ENCODE peak calls at places on chromosomes 6 and 20, in four cellular contexts. One of them, this sample, is unnamed.

GRCh38 chr20:31740208-31740607 is 1.1 kb downstream of the TPX2 start:
- DNase-seq in H1: no peak
- DNase-seq in K562: peak; percentile 51
- DNase-seq in HepG2: no peak
- DNase-seq in this sample: no peak

GRCh38 chr6:37131104-37131959 is 38.6 kb upstream of the PIM1 start:
- DNase-seq in H1: no peak
- DNase-seq in HepG2: peak; percentile 68
- DNase-seq in K562: no peak
- DNase-seq in this sample: no peak

GRCh38 chr6:39206250-39206721 is 23.0 kb downstream of the KCNK5 start:
- DNase-seq in K562: peak; percentile 76
- DNase-seq in HepG2: no peak
- DNase-seq in H1: no peak
- DNase-seq in this sample: no peak

GRCh38 chr20:36092424-36093024 is 62.0 kb upstream of the EPB41L1 start:
- DNase-seq in HepG2: no peak
- DNase-seq in H1: no peak
- DNase-seq in K562: peak; percentile 56
- DNase-seq in this sample: no peak

GRCh38 chr6:42250509-42250908 is 32.8 kb upstream of the MRPS10 start:
- DNase-seq in K562: no peak
- DNase-seq in HepG2: no peak
- DNase-seq in H1: no peak
- DNase-seq in this sample: no peak

GRCh38 chr6:148967128-148967527 is 220.3 kb downstream of the UST start:
- DNase-seq in K562: no peak
- DNase-seq in H1: no peak
- DNase-seq in HepG2: no peak
- DNase-seq in this sample: no peak

GRCh38 chr6:31898200-31899011 is 908 bp upstream of the EHMT2 start:
- DNase-seq in HepG2: peak; percentile 63
- DNase-seq in K562: peak; percentile 71
- DNase-seq in H1: no peak
- DNase-seq in this sample: no peak

GRCh38 chr20:35398660-35399144 is 13.1 kb downstream of the UQCC1 start:
- DNase-seq in H1: no peak
- DNase-seq in K562: no peak
- DNase-seq in HepG2: peak; percentile 30
- DNase-seq in this sample: no peak

GRCh38 chr20:31910071-31910803 is 39.8 kb downstream of the TTLL9 start:
- DNase-seq in K562: no peak
- DNase-seq in HepG2: no peak
- DNase-seq in H1: no peak
- DNase-seq in this sample: no peak

GRCh38 chr20:61819921-61820825 is 245.5 kb downstream of the TAF4 start:
- DNase-seq in H1: no peak
- DNase-seq in HepG2: no peak
- DNase-seq in K562: no peak
- DNase-seq in this sample: no peak

GRCh38 chr20:49969234-49969633 is 13.5 kb upstream of the SNAI1 start:
- DNase-seq in HepG2: no peak
- DNase-seq in K562: peak; percentile 22
- DNase-seq in H1: no peak
- DNase-seq in this sample: no peak

GRCh38 chr6:48894469-48894868 is 568.6 kb downstream of the MMUT start:
- DNase-seq in HepG2: no peak
- DNase-seq in K562: no peak
- DNase-seq in H1: no peak
- DNase-seq in this sample: no peak

GRCh38 chr20:47726632-47727031 is 58.6 kb downstream of the SULF2 start:
- DNase-seq in K562: no peak
- DNase-seq in HepG2: no peak
- DNase-seq in H1: no peak
- DNase-seq in this sample: no peak

GRCh38 chr6:170253226-170253909 is 37.5 kb downstream of the DLL1 start:
- DNase-seq in HepG2: no peak
- DNase-seq in K562: no peak
- DNase-seq in H1: no peak
- DNase-seq in this sample: no peak

GRCh38 chr20:21102691-21103311 is 3.4 kb downstream of the LINC00237 start:
- DNase-seq in HepG2: no peak
- DNase-seq in K562: no peak
- DNase-seq in H1: no peak
- DNase-seq in this sample: no peak

GRCh38 chr6:166236586-166236985 is 68.9 kb upstream of the TBXT start:
- DNase-seq in H1: no peak
- DNase-seq in K562: no peak
- DNase-seq in HepG2: no peak
- DNase-seq in this sample: no peak

GRCh38 chr6:162184465-162184864 is 543.1 kb downstream of the PRKN start:
- DNase-seq in H1: no peak
- DNase-seq in HepG2: no peak
- DNase-seq in K562: no peak
- DNase-seq in this sample: no peak

GRCh38 chr6:706161-706560 is 13.2 kb upstream of the EXOC2 start:
- DNase-seq in H1: no peak
- DNase-seq in HepG2: no peak
- DNase-seq in K562: no peak
- DNase-seq in this sample: no peak

GRCh38 chr20:23959054-23959453 is 29.5 kb downstream of the GGTLC1 start:
- DNase-seq in H1: no peak
- DNase-seq in HepG2: no peak
- DNase-seq in K562: no peak
- DNase-seq in this sample: no peak

GRCh38 chr6:142146828-142147662 is at the start of the genes NMBR and VTA1:
- DNase-seq in K562: peak; percentile 100
- DNase-seq in H1: peak; percentile 97
- DNase-seq in HepG2: peak; percentile 100
- DNase-seq in this sample: peak; percentile 47
- TF ChIP-seq POLR2A in K562: peak; percentile 94
- TF ChIP-seq POLR2A in H1: no peak
- TF ChIP-seq POLR2A in HepG2: peak; percentile 97
- TF ChIP-seq POLR2A in this sample: peak; percentile 88

GRCh38 chr20:38158701-38159325 is 6.3 kb downstream of the TGM2 start:
- DNase-seq in HepG2: no peak
- DNase-seq in K562: peak; percentile 94
- DNase-seq in H1: no peak
- DNase-seq in this sample: no peak
- TF ChIP-seq POLR2AphosphoS5 in HepG2: no peak
- TF ChIP-seq POLR2AphosphoS5 in K562: peak; percentile 91
- TF ChIP-seq POLR2AphosphoS5 in H1: no peak
- TF ChIP-seq POLR2AphosphoS5 in this sample: no peak

DNA sequence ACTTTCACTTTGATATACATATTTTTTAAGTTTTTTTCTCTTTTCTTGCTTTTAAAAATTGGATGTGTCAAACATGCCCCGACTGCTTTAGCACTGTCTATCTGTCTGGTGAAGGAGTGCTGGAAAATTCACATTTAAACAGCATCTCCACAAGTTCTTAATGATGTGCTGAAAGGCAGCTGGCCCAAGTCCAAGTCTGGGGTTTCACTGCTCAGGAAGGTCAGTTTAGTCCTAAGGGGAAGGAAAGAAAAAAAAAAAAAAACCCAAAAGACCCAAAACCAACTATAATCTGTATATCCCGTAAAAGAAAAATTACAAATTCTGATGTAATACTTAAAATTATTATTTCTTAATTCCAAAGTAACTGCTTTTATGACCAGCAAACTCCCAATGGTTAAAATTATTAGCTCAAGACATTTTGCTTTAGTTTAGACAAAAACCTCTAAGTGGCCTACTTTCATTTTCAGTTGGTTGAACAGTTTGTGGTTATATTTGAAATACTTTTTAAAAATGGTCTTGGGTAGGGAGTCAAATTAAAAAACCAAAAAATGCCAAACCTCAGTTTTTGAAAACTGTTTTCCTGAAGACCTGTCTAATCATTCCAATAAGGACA is 79.5 kb upstream of the PREP start:
- DNase-seq in K562: peak; percentile 19
- DNase-seq in H1: no peak
- DNase-seq in HepG2: no peak
- DNase-seq in this sample: no peak
- TF ChIP-seq TAF1 in K562: no peak
- TF ChIP-seq TAF1 in H1: no peak
- TF ChIP-seq TAF1 in HepG2: no peak
- TF ChIP-seq TAF1 in this sample: no peak

DNA sequence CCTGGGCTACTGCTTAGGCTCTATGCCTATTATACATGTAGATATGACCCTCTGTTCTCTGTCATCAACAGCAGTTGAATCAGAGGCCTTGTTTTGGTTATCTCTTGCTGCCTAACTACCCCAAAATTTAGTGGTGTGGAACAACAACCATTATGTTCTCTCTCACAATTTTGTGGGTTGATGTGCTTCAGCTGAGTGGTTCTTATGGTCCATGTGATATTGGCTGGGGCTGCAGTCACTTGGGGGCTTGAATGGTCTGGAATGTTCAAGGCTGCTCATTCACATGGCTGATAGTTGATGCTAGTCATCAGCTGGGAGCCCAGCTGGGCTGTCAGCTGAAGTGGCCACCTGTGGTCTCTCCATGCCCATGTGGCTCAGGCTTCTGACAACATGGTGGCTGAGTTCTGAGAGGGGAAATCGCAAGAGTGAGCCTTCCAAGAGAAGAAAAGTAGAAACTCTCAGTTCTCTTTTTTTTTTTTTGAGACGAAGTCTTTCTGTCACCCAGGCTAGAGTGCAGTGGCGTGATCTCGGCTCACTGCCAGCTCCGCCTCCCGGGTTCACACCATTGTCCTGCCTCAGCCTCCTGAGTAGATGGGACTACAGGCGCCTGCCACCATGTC is 47.8 kb downstream of the SHLD1 start:
- DNase-seq in K562: no peak
- DNase-seq in H1: no peak
- DNase-seq in HepG2: no peak
- DNase-seq in this sample: peak; percentile 36
- TF ChIP-seq POLR2A in K562: no peak
- TF ChIP-seq POLR2A in H1: no peak
- TF ChIP-seq POLR2A in HepG2: no peak
- TF ChIP-seq POLR2A in this sample: no peak

DNA sequence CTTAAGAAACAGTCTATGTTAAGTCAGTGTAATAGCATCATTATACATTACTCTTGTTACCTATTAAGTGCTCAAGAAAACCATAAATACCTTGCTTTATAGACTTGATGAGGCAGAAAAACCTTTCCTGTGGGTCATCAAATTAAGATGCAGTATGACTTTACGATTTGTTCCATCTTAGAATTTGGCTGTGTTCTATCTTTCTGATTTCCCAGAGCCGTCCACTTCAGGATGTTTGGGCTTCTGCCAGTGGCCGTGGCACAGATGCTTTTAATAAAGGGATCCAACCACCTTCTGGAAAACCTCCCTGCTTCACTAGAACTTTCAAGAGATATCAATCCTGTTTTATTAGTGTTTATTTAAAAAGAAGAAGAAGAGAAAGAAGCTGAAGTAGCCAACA is 71.2 kb downstream of the PDE7B start:
- DNase-seq in K562: no peak
- DNase-seq in H1: no peak
- DNase-seq in HepG2: no peak
- DNase-seq in this sample: no peak
- TF ChIP-seq POLR2AphosphoS5 in K562: no peak
- TF ChIP-seq POLR2AphosphoS5 in H1: no peak
- TF ChIP-seq POLR2AphosphoS5 in HepG2: no peak
- TF ChIP-seq POLR2AphosphoS5 in this sample: no peak

DNA sequence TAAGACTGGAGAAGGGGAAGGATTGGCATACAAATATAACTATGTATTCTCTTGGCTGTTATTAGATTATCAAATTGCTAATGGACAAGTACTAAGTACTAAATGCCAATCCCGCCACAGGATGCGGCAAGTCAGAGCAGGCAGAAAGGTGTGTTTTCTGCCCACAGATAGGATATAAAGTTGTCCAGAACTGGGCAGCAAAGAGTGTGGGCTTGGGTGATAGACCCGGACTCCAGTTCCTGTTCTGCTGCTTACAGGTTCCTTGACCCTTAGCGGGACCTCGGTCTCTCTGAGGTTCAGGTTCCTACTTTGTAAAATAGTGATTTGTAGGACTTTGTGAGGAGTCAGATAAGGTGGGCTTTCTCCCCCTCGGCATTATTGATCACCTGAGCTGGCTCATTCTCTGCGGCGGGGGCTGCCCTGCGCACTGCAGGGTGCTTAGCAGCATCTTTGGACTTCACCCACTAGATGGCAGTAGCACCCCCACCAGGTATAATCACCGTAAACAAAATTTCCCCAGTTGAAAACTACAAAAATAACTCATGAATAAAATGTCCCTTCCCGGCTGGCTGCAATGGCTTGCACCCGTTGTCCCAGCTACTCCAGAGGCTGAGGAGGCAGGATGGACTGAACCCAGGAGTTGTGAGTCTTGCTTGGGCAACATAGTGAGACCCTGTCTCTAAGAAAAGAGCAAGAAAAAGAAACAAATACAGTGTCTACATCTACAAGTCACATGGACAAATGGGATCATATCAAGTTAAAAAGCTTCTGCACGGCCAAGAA is 193.1 kb downstream of the DOK5 start:
- DNase-seq in H1: no peak
- DNase-seq in K562: peak; percentile 44
- DNase-seq in HepG2: peak; percentile 41
- DNase-seq in this sample: no peak
- TF ChIP-seq TAF1 in H1: no peak
- TF ChIP-seq TAF1 in K562: no peak
- TF ChIP-seq TAF1 in HepG2: no peak
- TF ChIP-seq TAF1 in this sample: no peak

GRCh38 chr6:73309784-73310502 is 44.1 kb downstream of the DPPA5 start:
- DNase-seq in HepG2: no peak
- DNase-seq in K562: peak; percentile 79
- DNase-seq in H1: no peak
- DNase-seq in this sample: peak; percentile 80
- TF ChIP-seq POLR2A in HepG2: no peak
- TF ChIP-seq POLR2A in K562: peak; percentile 84
- TF ChIP-seq POLR2A in H1: no peak
- TF ChIP-seq POLR2A in this sample: peak; percentile 92

GRCh38 chr6:70753870-70754269 is 86.2 kb downstream of the SMAP1 start:
- DNase-seq in H1: no peak
- DNase-seq in HepG2: no peak
- DNase-seq in K562: no peak
- DNase-seq in this sample: no peak
- TF ChIP-seq POLR2AphosphoS5 in H1: no peak
- TF ChIP-seq POLR2AphosphoS5 in HepG2: no peak
- TF ChIP-seq POLR2AphosphoS5 in K562: no peak
- TF ChIP-seq POLR2AphosphoS5 in this sample: no peak

This sample was measured in GM12892.